ENCODE peak calls at places on chromosome 19, in seven cellular contexts. One of them, this sample, is unnamed.
A peak's percentile ranks its signal among the peaks of the same experiment; 100 is the strongest.

GRCh38 chr19:51594774-51595109 is 23.7 kb downstream of the ZNF175 start:
- DNase-seq in A549: no peak
- DNase-seq in transverse colon: no peak
- DNase-seq in lower leg skin: no peak
- DNase-seq in esophagus muscularis mucosa: no peak
- DNase-seq in uterus: no peak
- DNase-seq in tibial nerve: no peak
- DNase-seq in this sample: no peak

GRCh38 chr19:10936661-10937084 is 8.1 kb downstream of the TIMM29 start:
- DNase-seq in A549: peak; percentile 75
- DNase-seq in transverse colon: peak; percentile 40
- DNase-seq in lower leg skin: no peak
- DNase-seq in esophagus muscularis mucosa: no peak
- DNase-seq in uterus: no peak
- DNase-seq in tibial nerve: peak; percentile 66
- DNase-seq in this sample: no peak

GRCh38 chr19:3249408-3249807 is 24.9 kb downstream of the CELF5 start:
- DNase-seq in A549: peak; percentile 62
- DNase-seq in transverse colon: no peak
- DNase-seq in lower leg skin: no peak
- DNase-seq in esophagus muscularis mucosa: no peak
- DNase-seq in uterus: no peak
- DNase-seq in tibial nerve: no peak
- DNase-seq in this sample: no peak

GRCh38 chr19:11138659-11139526 is 16.7 kb downstream of the SPC24 start:
- DNase-seq in A549: peak; percentile 87
- DNase-seq in transverse colon: peak; percentile 62
- DNase-seq in lower leg skin: peak; percentile 95
- DNase-seq in esophagus muscularis mucosa: peak; percentile 95
- DNase-seq in uterus: peak; percentile 89
- DNase-seq in tibial nerve: peak; percentile 50
- DNase-seq in this sample: peak; percentile 90

GRCh38 chr19:7868326-7868670 is 5.9 kb downstream of the PRR36 start:
- DNase-seq in A549: peak; percentile 68
- DNase-seq in transverse colon: no peak
- DNase-seq in lower leg skin: no peak
- DNase-seq in esophagus muscularis mucosa: no peak
- DNase-seq in uterus: no peak
- DNase-seq in tibial nerve: no peak
- DNase-seq in this sample: no peak

GRCh38 chr19:13931582-13932378 is 6.4 kb downstream of the PODNL1 start:
- DNase-seq in A549: no peak
- DNase-seq in transverse colon: no peak
- DNase-seq in lower leg skin: no peak
- DNase-seq in esophagus muscularis mucosa: no peak
- DNase-seq in uterus: no peak
- DNase-seq in tibial nerve: no peak
- DNase-seq in this sample: no peak

GRCh38 chr19:15467734-15468214 is 3.4 kb upstream of the RASAL3 start:
- DNase-seq in A549: no peak
- DNase-seq in transverse colon: no peak
- DNase-seq in lower leg skin: no peak
- DNase-seq in esophagus muscularis mucosa: no peak
- DNase-seq in uterus: no peak
- DNase-seq in tibial nerve: no peak
- DNase-seq in this sample: no peak

GRCh38 chr19:45780448-45781281 is 1.6 kb downstream of the DMPK start:
- DNase-seq in A549: no peak
- DNase-seq in transverse colon: no peak
- DNase-seq in lower leg skin: no peak
- DNase-seq in esophagus muscularis mucosa: no peak
- DNase-seq in uterus: peak; percentile 52
- DNase-seq in tibial nerve: no peak
- DNase-seq in this sample: no peak

GRCh38 chr19:29618434-29618833 is 12.4 kb downstream of the POP4 start:
- DNase-seq in A549: no peak
- DNase-seq in transverse colon: no peak
- DNase-seq in lower leg skin: no peak
- DNase-seq in esophagus muscularis mucosa: no peak
- DNase-seq in uterus: no peak
- DNase-seq in tibial nerve: no peak
- DNase-seq in this sample: no peak

GRCh38 chr19:44777715-44778347 is at the start of gene CBLC:
- DNase-seq in A549: peak; percentile 60
- DNase-seq in transverse colon: peak; percentile 92
- DNase-seq in lower leg skin: peak; percentile 90
- DNase-seq in esophagus muscularis mucosa: no peak
- DNase-seq in uterus: no peak
- DNase-seq in tibial nerve: no peak
- DNase-seq in this sample: no peak

GRCh38 chr19:15841875-15842569 is 26.6 kb upstream of the OR10H1 start:
- DNase-seq in A549: no peak
- DNase-seq in transverse colon: no peak
- DNase-seq in lower leg skin: no peak
- DNase-seq in esophagus muscularis mucosa: no peak
- DNase-seq in uterus: no peak
- DNase-seq in tibial nerve: no peak
- DNase-seq in this sample: no peak

GRCh38 chr19:45767410-45767880 is 1.6 kb downstream of the SIX5 start:
- DNase-seq in A549: peak; percentile 74
- DNase-seq in transverse colon: peak; percentile 74
- DNase-seq in lower leg skin: peak; percentile 95
- DNase-seq in esophagus muscularis mucosa: no peak
- DNase-seq in uterus: peak; percentile 83
- DNase-seq in tibial nerve: peak; percentile 82
- DNase-seq in this sample: peak; percentile 83

GRCh38 chr19:44701228-44701627 is 2.3 kb downstream of the CEACAM16 start:
- DNase-seq in A549: no peak
- DNase-seq in transverse colon: no peak
- DNase-seq in lower leg skin: no peak
- DNase-seq in esophagus muscularis mucosa: no peak
- DNase-seq in uterus: no peak
- DNase-seq in tibial nerve: no peak
- DNase-seq in this sample: no peak

GRCh38 chr19:5790573-5791520 is at the start of gene DUS3L:
- DNase-seq in A549: peak; percentile 98
- DNase-seq in transverse colon: peak; percentile 97
- DNase-seq in lower leg skin: peak; percentile 99
- DNase-seq in esophagus muscularis mucosa: peak; percentile 99
- DNase-seq in uterus: peak; percentile 93
- DNase-seq in tibial nerve: peak; percentile 94
- DNase-seq in this sample: peak; percentile 98

GRCh38 chr19:32658527-32658926 is 16.5 kb downstream of the ANKRD27 start:
- DNase-seq in A549: no peak
- DNase-seq in transverse colon: no peak
- DNase-seq in lower leg skin: no peak
- DNase-seq in esophagus muscularis mucosa: no peak
- DNase-seq in uterus: no peak
- DNase-seq in tibial nerve: no peak
- DNase-seq in this sample: no peak

GRCh38 chr19:5974721-5975387 is 3.1 kb downstream of the RANBP3 start:
- DNase-seq in A549: no peak
- DNase-seq in transverse colon: no peak
- DNase-seq in lower leg skin: no peak
- DNase-seq in esophagus muscularis mucosa: no peak
- DNase-seq in uterus: no peak
- DNase-seq in tibial nerve: no peak
- DNase-seq in this sample: no peak

GRCh38 chr19:50492303-50493052 is 15.8 kb upstream of the GARIN5A start:
- DNase-seq in A549: peak; percentile 49
- DNase-seq in transverse colon: no peak
- DNase-seq in lower leg skin: no peak
- DNase-seq in esophagus muscularis mucosa: no peak
- DNase-seq in uterus: peak; percentile 3
- DNase-seq in tibial nerve: no peak
- DNase-seq in this sample: no peak

GRCh38 chr19:29561601-29562000 is 35.8 kb downstream of the VSTM2B start:
- DNase-seq in A549: no peak
- DNase-seq in transverse colon: no peak
- DNase-seq in lower leg skin: peak; percentile 72
- DNase-seq in esophagus muscularis mucosa: no peak
- DNase-seq in uterus: no peak
- DNase-seq in tibial nerve: no peak
- DNase-seq in this sample: peak; percentile 48

GRCh38 chr19:3374369-3375112 is 8.2 kb downstream of the NFIC start:
- DNase-seq in A549: no peak
- DNase-seq in transverse colon: no peak
- DNase-seq in lower leg skin: peak; percentile 90
- DNase-seq in esophagus muscularis mucosa: no peak
- DNase-seq in uterus: peak; percentile 69
- DNase-seq in tibial nerve: peak; percentile 66
- DNase-seq in this sample: no peak

GRCh38 chr19:3178377-3178972 is at the start of gene S1PR4:
- DNase-seq in A549: no peak
- DNase-seq in transverse colon: peak; percentile 33
- DNase-seq in lower leg skin: no peak
- DNase-seq in esophagus muscularis mucosa: no peak
- DNase-seq in uterus: no peak
- DNase-seq in tibial nerve: no peak
- DNase-seq in this sample: no peak

GRCh38 chr19:30626567-30626966 is 254.4 kb downstream of the ZNF536 start:
- DNase-seq in A549: no peak
- DNase-seq in transverse colon: no peak
- DNase-seq in lower leg skin: no peak
- DNase-seq in esophagus muscularis mucosa: peak; percentile 39
- DNase-seq in uterus: no peak
- DNase-seq in tibial nerve: no peak
- DNase-seq in this sample: no peak

GRCh38 chr19:4319067-4319718 is 14.8 kb downstream of the FSD1 start:
- DNase-seq in A549: no peak
- DNase-seq in transverse colon: no peak
- DNase-seq in lower leg skin: no peak
- DNase-seq in esophagus muscularis mucosa: no peak
- DNase-seq in uterus: no peak
- DNase-seq in tibial nerve: no peak
- DNase-seq in this sample: no peak

GRCh38 chr19:51571599-51571998 is 516 bp downstream of the ZNF175 start:
- DNase-seq in A549: peak; percentile 18
- DNase-seq in transverse colon: no peak
- DNase-seq in lower leg skin: no peak
- DNase-seq in esophagus muscularis mucosa: no peak
- DNase-seq in uterus: no peak
- DNase-seq in tibial nerve: no peak
- DNase-seq in this sample: no peak

GRCh38 chr19:38543807-38544568 is 73.8 kb downstream of the MAP4K1 start:
- DNase-seq in A549: peak; percentile 96
- DNase-seq in transverse colon: peak; percentile 42
- DNase-seq in lower leg skin: no peak
- DNase-seq in esophagus muscularis mucosa: no peak
- DNase-seq in uterus: peak; percentile 41
- DNase-seq in tibial nerve: peak; percentile 9
- DNase-seq in this sample: no peak

GRCh38 chr19:50817941-50818858 is 5.4 kb downstream of the KLK1 start:
- DNase-seq in A549: peak; percentile 67
- DNase-seq in transverse colon: peak; percentile 90
- DNase-seq in lower leg skin: no peak
- DNase-seq in esophagus muscularis mucosa: no peak
- DNase-seq in uterus: no peak
- DNase-seq in tibial nerve: no peak
- DNase-seq in this sample: no peak

DNA sequence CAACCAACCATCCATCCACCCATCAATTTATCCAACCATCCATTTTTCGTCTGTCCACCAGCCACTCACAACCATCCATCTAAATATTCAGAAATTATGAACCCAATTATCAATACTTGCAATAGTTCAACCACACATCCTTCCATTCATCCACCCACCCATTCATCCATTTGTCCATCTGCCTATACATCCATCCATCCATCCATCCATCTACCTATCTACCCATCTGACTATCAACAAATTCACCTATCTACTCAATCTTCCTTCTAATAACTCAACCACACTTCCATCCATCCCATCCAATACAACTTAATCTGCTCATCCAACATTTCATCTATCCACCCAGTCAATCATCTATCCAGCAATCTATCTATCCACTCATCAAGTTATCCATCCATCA is 46.3 kb downstream of the UNC13A start:
- DNase-seq in A549: no peak
- DNase-seq in transverse colon: no peak
- DNase-seq in lower leg skin: no peak
- DNase-seq in esophagus muscularis mucosa: no peak
- DNase-seq in uterus: no peak
- DNase-seq in tibial nerve: no peak
- DNase-seq in this sample: no peak
- TF ChIP-seq CTCF in A549: no peak
- TF ChIP-seq CTCF in transverse colon: no peak
- TF ChIP-seq CTCF in lower leg skin: no peak
- TF ChIP-seq CTCF in esophagus muscularis mucosa: no peak
- TF ChIP-seq CTCF in uterus: no peak
- TF ChIP-seq CTCF in tibial nerve: no peak
- TF ChIP-seq CTCF in this sample: no peak

GRCh38 chr19:1219786-1220451 is 14.3 kb downstream of the STK11 start:
- DNase-seq in A549: no peak
- DNase-seq in transverse colon: no peak
- DNase-seq in lower leg skin: no peak
- DNase-seq in esophagus muscularis mucosa: no peak
- DNase-seq in uterus: no peak
- DNase-seq in tibial nerve: no peak
- DNase-seq in this sample: no peak
- TF ChIP-seq POLR2A in A549: no peak
- TF ChIP-seq POLR2A in transverse colon: no peak
- TF ChIP-seq POLR2A in lower leg skin: no peak
- TF ChIP-seq POLR2A in esophagus muscularis mucosa: no peak
- TF ChIP-seq POLR2A in uterus: no peak
- TF ChIP-seq POLR2A in tibial nerve: no peak
- TF ChIP-seq POLR2A in this sample: no peak

GRCh38 chr19:35977446-35978222 is 17.4 kb upstream of the SDHAF1 start:
- DNase-seq in A549: peak; percentile 76
- DNase-seq in transverse colon: no peak
- DNase-seq in lower leg skin: no peak
- DNase-seq in esophagus muscularis mucosa: no peak
- DNase-seq in uterus: no peak
- DNase-seq in tibial nerve: no peak
- DNase-seq in this sample: no peak
- TF ChIP-seq CTCF in A549: peak; percentile 13
- TF ChIP-seq CTCF in transverse colon: no peak
- TF ChIP-seq CTCF in lower leg skin: no peak
- TF ChIP-seq CTCF in esophagus muscularis mucosa: no peak
- TF ChIP-seq CTCF in uterus: no peak
- TF ChIP-seq CTCF in tibial nerve: no peak
- TF ChIP-seq CTCF in this sample: no peak

DNA sequence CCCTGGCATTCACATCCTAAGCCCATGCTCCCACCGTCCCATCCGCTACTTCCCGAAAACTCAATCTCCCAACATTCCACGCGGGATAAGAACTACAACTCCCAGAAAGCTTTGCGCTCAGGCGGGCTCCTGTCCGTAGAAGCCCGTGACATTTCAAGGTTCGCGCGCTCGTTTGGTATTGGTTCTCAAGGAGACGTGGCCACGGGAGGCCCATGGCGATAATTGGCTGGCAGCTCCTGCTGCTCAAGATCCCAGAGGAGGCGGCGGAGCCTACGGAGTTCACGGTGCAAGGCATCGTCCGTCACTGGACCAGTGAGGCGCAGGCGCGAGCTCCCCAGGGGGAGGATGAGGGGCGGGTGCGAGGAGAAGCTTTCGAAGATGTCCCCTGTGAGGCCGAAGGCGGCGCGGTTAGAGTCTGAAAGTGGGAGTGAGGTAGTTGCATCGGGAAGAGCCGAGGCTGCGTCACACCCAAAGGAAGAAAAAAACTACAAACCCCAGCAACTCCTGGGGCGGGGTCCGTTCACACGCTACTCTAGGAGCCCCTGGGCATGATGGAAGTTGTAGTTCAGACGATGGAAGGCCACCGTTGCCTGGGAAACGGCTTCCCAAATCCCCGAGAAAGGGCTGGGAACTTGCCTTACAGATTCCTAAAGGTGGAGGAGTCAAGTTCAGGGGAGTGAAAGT is 1.2 kb upstream of the MAMSTR start:
- DNase-seq in A549: peak; percentile 100
- DNase-seq in transverse colon: peak; percentile 99
- DNase-seq in lower leg skin: peak; percentile 99
- DNase-seq in esophagus muscularis mucosa: peak; percentile 100
- DNase-seq in uterus: peak; percentile 98
- DNase-seq in tibial nerve: peak; percentile 99
- DNase-seq in this sample: peak; percentile 100
- TF ChIP-seq POLR2A in A549: peak; percentile 24
- TF ChIP-seq POLR2A in transverse colon: no peak
- TF ChIP-seq POLR2A in lower leg skin: no peak
- TF ChIP-seq POLR2A in esophagus muscularis mucosa: no peak
- TF ChIP-seq POLR2A in uterus: no peak
- TF ChIP-seq POLR2A in tibial nerve: no peak
- TF ChIP-seq POLR2A in this sample: no peak